ENCODE peak calls at places on chromosomes 5 and 9, in nine cellular contexts. U, I, G, D, E, B, C, P and T are unnamed samples. For H3K36me3, the result is how much of the 10 kb centered on the place peaks cover.

GRCh38 chr9:91246842-91247241 is 114.9 kb downstream of the AUH start:
- DNase-seq in U (no peak), I (no peak), G (no peak), D (no peak), E (no peak), B (no peak), C (no peak), P (peak), T (no peak)

GRCh38 chr5:75365740-75366139 is 28.7 kb downstream of the HMGCR start:
- DNase-seq in U (no peak), I (no peak), G (no peak), D (no peak), E (no peak), B (no peak), C (no peak), P (no peak), T (no peak)

GRCh38 chr9:95494022-95494415 is 22.8 kb downstream of the PTCH1 start:
- DNase-seq in U (no peak), I (peak), G (no peak), D (no peak), E (no peak), B (no peak), C (peak), P (no peak), T (peak)

GRCh38 chr5:73450672-73451217 is 2.2 kb upstream of the FOXD1 start:
- DNase-seq in U (no peak), I (no peak), G (no peak), D (no peak), E (no peak), B (no peak), C (no peak), P (no peak), T (no peak)

GRCh38 chr5:15850939-15851341 is 328.7 kb downstream of the MARCHF11 start:
- DNase-seq in U (no peak), I (no peak), G (no peak), D (no peak), E (no peak), B (peak), C (no peak), P (peak), T (no peak)

GRCh38 chr5:133867851-133868545 is 100.4 kb downstream of the C5orf15 start:
- DNase-seq in U (no peak), I (no peak), G (no peak), D (no peak), E (no peak), B (no peak), C (no peak), P (no peak), T (no peak)

GRCh38 chr9:89463986-89464901 is 33.7 kb downstream of the SEMA4D start:
- DNase-seq in U (no peak), I (peak), G (no peak), D (no peak), E (no peak), B (no peak), C (peak), P (no peak), T (peak)

GRCh38 chr5:17732351-17732923 is 98.2 kb downstream of the TAF11L14 start:
- DNase-seq in U (no peak), I (no peak), G (no peak), D (no peak), E (no peak), B (no peak), C (no peak), P (no peak), T (no peak)

GRCh38 chr9:116760636-116761035 is 73.5 kb downstream of the TRIM32 start:
- DNase-seq in U (no peak), I (no peak), G (no peak), D (no peak), E (no peak), B (no peak), C (peak), P (no peak), T (no peak)

GRCh38 chr5:5343581-5343980 is 78.9 kb upstream of the ICE1 start:
- DNase-seq in U (no peak), I (no peak), G (no peak), D (no peak), E (no peak), B (peak), C (no peak), P (no peak), T (no peak)

GRCh38 chr9:129351642-129352151 is 173.6 kb upstream of the IER5L start:
- DNase-seq in U (no peak), I (no peak), G (no peak), D (no peak), E (no peak), B (no peak), C (no peak), P (peak), T (no peak)

GRCh38 chr9:101126556-101126955 is 98.0 kb downstream of the PLPPR1 start:
- DNase-seq in U (no peak), I (no peak), G (no peak), D (no peak), E (no peak), B (no peak), C (no peak), P (no peak), T (no peak)

GRCh38 chr9:136244116-136244775 is 1.4 kb downstream of the QSOX2 start:
- DNase-seq in U (no peak), I (no peak), G (no peak), D (no peak), E (no peak), B (no peak), C (peak), P (no peak), T (peak)

GRCh38 chr5:170265527-170265926 is 32.0 kb downstream of the LCP2 start:
- DNase-seq in U (no peak), I (no peak), G (peak), D (peak), E (peak), B (no peak), C (no peak), P (peak), T (no peak)

GRCh38 chr9:14021871-14022525 is 291.9 kb downstream of the NFIB start:
- DNase-seq in U (no peak), I (no peak), G (no peak), D (no peak), E (no peak), B (no peak), C (no peak), P (peak), T (no peak)

DNA sequence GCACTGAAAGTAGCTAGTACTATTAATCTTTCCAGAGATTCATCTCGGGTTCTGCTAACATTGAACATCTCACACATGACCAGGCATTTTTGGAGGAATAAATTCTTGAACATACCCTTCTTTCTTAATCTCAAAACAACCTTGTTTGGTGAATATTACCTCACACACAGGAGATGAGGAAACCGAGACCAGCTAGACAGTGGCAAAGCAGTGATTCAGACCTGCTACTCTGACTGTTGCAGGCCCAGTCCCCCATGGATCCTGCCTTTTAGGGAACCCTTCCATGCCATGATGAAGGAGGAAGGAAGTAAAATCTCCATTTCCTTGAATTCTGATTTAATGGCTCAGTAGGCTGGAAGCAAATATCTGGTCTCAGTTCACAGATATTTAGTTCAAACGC is 2.6 kb downstream of the PCSK5 start:
- DNase-seq in U (no peak), I (no peak), G (no peak), D (no peak), E (no peak), B (no peak), C (no peak), P (peak), T (no peak)
- H3K4me3 ChIP-seq in U (peak), I (peak), G (peak), D (peak), E (peak), B (no peak), C (no peak), P (no peak), T (no peak)

DNA sequence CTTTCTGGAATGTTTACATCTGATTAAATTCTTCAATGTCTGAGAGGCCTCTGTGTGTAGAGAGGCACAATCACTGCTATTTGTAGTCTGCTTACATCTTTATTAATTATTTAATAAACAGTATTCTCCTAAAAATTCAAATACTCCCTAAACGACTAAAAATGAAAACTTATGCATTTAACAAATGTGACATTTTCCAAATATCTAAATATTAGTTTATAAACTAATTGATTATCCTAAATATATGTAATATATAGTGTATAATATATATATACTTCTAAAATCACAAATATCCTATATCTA is 57.7 kb upstream of the ZBED3 start:
- DNase-seq in U (no peak), I (no peak), G (no peak), D (no peak), E (no peak), B (no peak), C (no peak), P (no peak), T (no peak)
- TF ChIP-seq CTCF in U (no peak), I (no peak), G (no peak), D (no peak), E (no peak), B (no peak), C (peak), P (no peak), T (no peak)

GRCh38 chr5:69170969-69171368 is 4.0 kb downstream of the CCNB1 start:
- DNase-seq in U (no peak), I (no peak), G (no peak), D (no peak), E (no peak), B (no peak), C (no peak), P (no peak), T (no peak)
- H3K36me3 ChIP-seq in U (under half), I (under half), G (under half), D (under half), E (under half), B (under half), C (half or more), P (half or more), T (under half)

GRCh38 chr9:98743329-98743728 is 34.6 kb upstream of the GABBR2 start:
- DNase-seq in U (no peak), I (no peak), G (no peak), D (no peak), E (no peak), B (no peak), C (no peak), P (no peak), T (no peak)
- H3K4me3 ChIP-seq in U (no peak), I (no peak), G (no peak), D (no peak), E (no peak), B (no peak), C (no peak), P (no peak), T (no peak)

GRCh38 chr5:152271420-152271819 is 133.7 kb downstream of the NMUR2 start:
- DNase-seq in U (no peak), I (no peak), G (no peak), D (no peak), E (no peak), B (peak), C (peak), P (peak), T (no peak)
- TF ChIP-seq CTCF in U (no peak), I (no peak), G (peak), D (no peak), E (peak), B (peak), C (peak), P (peak), T (no peak)

GRCh38 chr9:104805441-104805840 is 41.5 kb downstream of the NIPSNAP3B start:
- DNase-seq in U (no peak), I (no peak), G (no peak), D (no peak), E (no peak), B (no peak), C (no peak), P (no peak), T (no peak)
- H3K36me3 ChIP-seq in U (half or more), I (under half), G (half or more), D (half or more), E (under half), B (half or more), C (half or more), P (under half), T (under half)

GRCh38 chr5:141477815-141478214 is 2.0 kb downstream of the PCDHGC3 start:
- DNase-seq in U (no peak), I (no peak), G (no peak), D (no peak), E (no peak), B (no peak), C (no peak), P (no peak), T (no peak)
- H3K4me3 ChIP-seq in U (peak), I (peak), G (peak), D (peak), E (peak), B (no peak), C (peak), P (no peak), T (no peak)